ENCODE peak calls at places on chromosomes 7 and 10, in ten cellular contexts. M is Peyer's patch, A is epithelial cell of esophagus, O is endothelial cell of umbilical vein, R is uterus, I is cardiac fibroblast, X is gastrocnemius medialis, F is heart left ventricle, P is transverse colon, U is astrocyte of the spinal cord. H is an unnamed sample.

GRCh38 chr7:28708033-28708451 is 250.1 kb downstream of the TRIL start:
- DNase-seq in P (no peak), O (no peak), F (no peak), U (peak; percentile 76), M (no peak), A (no peak), R (peak; percentile 30), I (peak; percentile 21), X (peak; percentile 30), H (no peak)

GRCh38 chr10:80509403-80510161 is 28.1 kb upstream of the SH2D4B start:
- DNase-seq in I (peak; percentile 92), F (peak; percentile 73), M (no peak), X (no peak), U (peak; percentile 83), R (peak; percentile 67), P (no peak), O (peak; percentile 98), A (peak; percentile 83), H (peak; percentile 80)

GRCh38 chr7:55953707-55954475 is 2.2 kb downstream of the MRPS17 start:
- DNase-seq in F (no peak), M (no peak), A (no peak), I (no peak), P (no peak), O (no peak), U (no peak), X (no peak), R (no peak), H (no peak)

GRCh38 chr10:117486606-117487005 is 55.9 kb upstream of the EMX2 start:
- DNase-seq in X (no peak), O (no peak), A (no peak), P (no peak), I (no peak), R (no peak), F (no peak), M (no peak), U (no peak), H (no peak)

GRCh38 chr10:12636585-12636984 is 287.2 kb downstream of the CAMK1D start:
- DNase-seq in I (no peak), A (no peak), M (no peak), X (no peak), U (no peak), P (no peak), R (no peak), F (no peak), O (no peak), H (no peak)

GRCh38 chr7:45224832-45225231 is 67.2 kb downstream of the RAMP3 start:
- DNase-seq in F (no peak), O (no peak), P (no peak), I (no peak), R (no peak), X (no peak), A (peak; percentile 13), M (no peak), U (no peak), H (peak; percentile 6)

GRCh38 chr7:93902777-93903423 is 3.5 kb upstream of the GNGT1 start:
- DNase-seq in P (no peak), M (no peak), U (peak; percentile 70), A (peak; percentile 66), X (no peak), I (peak; percentile 90), O (peak; percentile 83), R (no peak), F (no peak), H (peak; percentile 85)

GRCh38 chr7:133910761-133911160 is 216.4 kb upstream of the LRGUK start:
- DNase-seq in R (no peak), I (no peak), F (no peak), M (no peak), U (no peak), A (no peak), O (no peak), P (no peak), X (no peak), H (no peak)

GRCh38 chr7:106659369-106659962 is 1.5 kb downstream of the CCDC71L start:
- DNase-seq in F (no peak), X (no peak), I (no peak), A (no peak), R (no peak), O (no peak), P (no peak), U (peak; percentile 14), M (no peak), H (peak; percentile 36)

DNA sequence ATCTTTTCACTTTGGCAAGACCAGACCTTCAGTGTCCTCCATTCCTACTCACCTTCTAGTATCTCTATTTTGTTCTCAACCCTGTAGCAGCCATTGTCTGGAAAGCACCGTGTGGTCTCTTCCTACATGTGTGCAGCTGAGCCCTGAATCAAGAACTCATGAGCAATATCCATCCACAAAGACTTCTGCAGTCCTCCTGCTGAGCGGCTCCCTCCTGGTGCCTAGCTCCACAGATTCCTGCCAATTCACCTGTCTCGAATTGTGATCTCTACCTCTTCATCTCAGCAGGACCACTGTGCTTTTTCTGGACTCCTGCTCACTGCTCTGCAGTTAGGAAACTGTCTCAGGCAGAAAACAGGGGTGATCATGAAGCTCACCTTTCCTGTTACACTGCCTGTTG is 118.8 kb downstream of the RELN start:
- DNase-seq in P (no peak), R (no peak), O (no peak), M (no peak), U (no peak), I (no peak), X (no peak), A (no peak), F (no peak), H (no peak)
- TF ChIP-seq CTCF in P (no peak), R (no peak), O (no peak), M (no peak), U (no peak), I (no peak), X (no peak), A (no peak), F (no peak), H (no peak)

DNA sequence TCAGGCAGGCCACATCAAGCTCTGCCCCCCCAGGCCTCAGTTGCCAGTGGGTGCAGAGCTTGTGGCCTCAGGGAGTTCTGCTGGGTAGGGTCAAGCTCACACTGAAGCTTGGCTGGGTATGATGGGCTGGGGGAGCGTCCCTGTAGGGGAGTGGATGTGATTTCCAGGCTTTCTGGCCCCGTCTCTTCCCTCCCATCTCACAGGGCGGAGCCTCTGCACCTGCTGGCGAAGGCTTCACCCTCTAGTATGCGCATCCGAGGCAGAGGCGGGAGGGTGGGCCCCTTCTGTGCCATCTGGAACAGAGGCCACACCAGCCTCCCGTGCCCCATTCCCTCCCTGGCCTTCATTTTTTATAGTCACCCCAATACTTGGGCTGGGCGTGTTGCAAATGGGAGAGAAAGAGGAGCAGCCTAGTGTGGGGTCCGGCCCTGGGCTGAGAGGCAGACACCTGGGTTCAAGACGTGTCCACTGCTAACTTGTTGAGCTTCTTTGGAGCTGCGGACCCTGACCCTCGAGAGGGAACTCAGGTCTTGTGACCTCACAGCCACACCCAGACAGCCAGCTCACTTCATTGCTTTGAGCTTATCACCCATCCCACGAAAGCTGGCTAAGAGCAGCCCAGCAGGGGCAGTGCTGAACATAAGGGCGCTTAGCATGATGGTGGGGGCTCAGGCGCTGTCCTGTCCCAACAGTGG is 2.3 kb downstream of the AQP1 start:
- DNase-seq in P (peak; percentile 42), I (no peak), U (no peak), A (no peak), M (peak; percentile 78), R (no peak), F (no peak), O (no peak), X (no peak), H (no peak)
- H3K4me3 ChIP-seq in P (peak overlapping the region; percentile 34), I (peak overlapping the region; percentile 9), U (no peak overlapping the region), A (no peak overlapping the region), M (peak overlapping the region; percentile 37), R (peak overlapping the region; percentile 16), F (peak overlapping the region; percentile 63), O (no peak overlapping the region), X (peak overlapping the region; percentile 33), H (no peak overlapping the region)

DNA sequence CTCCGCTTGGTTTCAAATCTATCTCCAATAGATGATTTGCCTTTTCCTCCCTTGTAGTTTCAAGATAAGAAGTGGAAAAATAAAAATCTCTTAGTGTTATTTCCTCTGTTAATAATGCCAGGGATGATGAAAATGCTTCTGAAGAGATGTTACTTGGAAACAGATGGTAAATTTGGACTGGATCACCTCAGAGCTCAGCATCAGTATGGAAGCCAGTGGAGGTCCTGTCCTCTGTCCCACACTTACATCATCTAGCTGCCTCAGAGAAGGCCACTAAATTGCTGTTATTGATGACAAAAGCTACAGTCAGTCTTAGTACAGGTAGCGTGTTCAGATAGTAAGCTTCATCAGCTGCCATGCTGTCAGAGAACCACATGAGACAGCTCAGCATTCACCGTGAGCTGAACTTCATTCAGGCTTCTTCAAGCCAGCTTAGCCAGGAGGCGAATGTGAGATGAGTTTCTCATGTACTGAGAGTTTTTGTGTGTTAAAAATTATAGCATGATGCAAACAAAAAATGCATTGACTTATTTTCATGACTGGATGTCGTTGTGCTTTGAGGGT is 246.9 kb downstream of the CELF2 start:
- DNase-seq in I (no peak), O (no peak), U (no peak), X (no peak), P (no peak), M (no peak), F (no peak), A (no peak), R (no peak), H (no peak)
- TF ChIP-seq CTCF in I (no peak), O (no peak), U (no peak), X (no peak), P (no peak), M (no peak), F (no peak), A (no peak), R (no peak), H (no peak)

DNA sequence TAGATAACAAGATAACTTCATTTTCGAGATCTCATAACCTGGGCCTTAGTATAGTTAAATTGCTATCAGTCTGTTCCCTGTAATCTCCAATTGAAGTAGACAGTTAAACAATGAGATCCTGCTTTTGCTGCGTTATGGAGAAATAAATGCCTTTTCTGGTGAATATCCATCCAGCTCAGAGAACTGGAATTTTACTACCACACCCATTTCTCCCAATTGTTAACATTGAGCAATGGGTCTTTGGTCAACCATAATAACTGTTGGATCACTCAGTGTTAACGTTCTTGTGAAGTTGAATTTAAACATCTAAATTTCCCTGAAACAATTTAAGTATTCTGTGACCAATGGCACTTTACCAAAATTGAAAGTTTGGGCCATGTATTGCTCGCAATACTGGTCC is 3.0 kb downstream of the CALU start:
- DNase-seq in X (no peak), I (peak; percentile 62), U (peak; percentile 66), A (peak; percentile 72), O (no peak), M (no peak), P (no peak), R (no peak), F (no peak), H (peak; percentile 44)
- H3K4me3 ChIP-seq in X (no peak overlapping the region), I (no peak overlapping the region), U (no peak overlapping the region), A (no peak overlapping the region), O (no peak overlapping the region), M (no peak overlapping the region), P (no peak overlapping the region), R (no peak overlapping the region), F (peak overlapping the region; percentile 88), H (peak overlapping the region; percentile 0)